ENCODE peak calls at places on chromosomes 12 and 14, in nine cellular contexts. One of them, this sample, is unnamed.
A peak's percentile ranks its signal among the peaks of the same experiment; 100 is the strongest.

GRCh38 chr14:92460541-92460915 is 53.1 kb upstream of the RIN3 start:
- DNase-seq in GF-D8: no peak
- DNase-seq in NB4: no peak
- DNase-seq in T1000: no peak
- DNase-seq in caudate nucleus: no peak
- DNase-seq in kidney glomerular epithelial cell: no peak
- DNase-seq in RKO: no peak
- DNase-seq in stimulated activated CD4-positive, alpha-beta T cell treated with anti-CD3 and anti-CD28 coated beads, Interleukin-2, amount 100 ng/mL, for 48 hours: no peak
- DNase-seq in stimulated activated naive CD4-positive, alpha-beta T cell: no peak
- DNase-seq in this sample: no peak

GRCh38 chr12:6167327-6168280 is 32.6 kb upstream of the CD9 start:
- DNase-seq in GF-D8: peak; percentile 15
- DNase-seq in NB4: peak; percentile 98
- DNase-seq in T1000: peak; percentile 85
- DNase-seq in caudate nucleus: no peak
- DNase-seq in kidney glomerular epithelial cell: peak; percentile 67
- DNase-seq in RKO: peak; percentile 99
- DNase-seq in stimulated activated CD4-positive, alpha-beta T cell treated with anti-CD3 and anti-CD28 coated beads, Interleukin-2, amount 100 ng/mL, for 48 hours: peak; percentile 54
- DNase-seq in stimulated activated naive CD4-positive, alpha-beta T cell: peak; percentile 12
- DNase-seq in this sample: peak; percentile 74

GRCh38 chr12:19036673-19037357 is 92.7 kb upstream of the PLEKHA5 start:
- DNase-seq in GF-D8: no peak
- DNase-seq in NB4: no peak
- DNase-seq in T1000: no peak
- DNase-seq in caudate nucleus: no peak
- DNase-seq in kidney glomerular epithelial cell: no peak
- DNase-seq in RKO: no peak
- DNase-seq in stimulated activated CD4-positive, alpha-beta T cell treated with anti-CD3 and anti-CD28 coated beads, Interleukin-2, amount 100 ng/mL, for 48 hours: no peak
- DNase-seq in stimulated activated naive CD4-positive, alpha-beta T cell: no peak
- DNase-seq in this sample: no peak

GRCh38 chr12:122050706-122051105 is 27.9 kb upstream of the MLXIP start:
- DNase-seq in GF-D8: no peak
- DNase-seq in NB4: no peak
- DNase-seq in T1000: no peak
- DNase-seq in caudate nucleus: no peak
- DNase-seq in kidney glomerular epithelial cell: no peak
- DNase-seq in RKO: no peak
- DNase-seq in stimulated activated CD4-positive, alpha-beta T cell treated with anti-CD3 and anti-CD28 coated beads, Interleukin-2, amount 100 ng/mL, for 48 hours: no peak
- DNase-seq in stimulated activated naive CD4-positive, alpha-beta T cell: no peak
- DNase-seq in this sample: no peak

GRCh38 chr14:71751264-71751663 is 181.0 kb upstream of the RGS6 start:
- DNase-seq in GF-D8: no peak
- DNase-seq in NB4: peak; percentile 24
- DNase-seq in T1000: no peak
- DNase-seq in caudate nucleus: no peak
- DNase-seq in kidney glomerular epithelial cell: no peak
- DNase-seq in RKO: peak; percentile 5
- DNase-seq in stimulated activated CD4-positive, alpha-beta T cell treated with anti-CD3 and anti-CD28 coated beads, Interleukin-2, amount 100 ng/mL, for 48 hours: no peak
- DNase-seq in stimulated activated naive CD4-positive, alpha-beta T cell: no peak
- DNase-seq in this sample: no peak

GRCh38 chr14:89956294-89957009 is 725 bp downstream of the TDP1 start:
- DNase-seq in GF-D8: peak; percentile 1
- DNase-seq in NB4: peak; percentile 91
- DNase-seq in T1000: peak; percentile 74
- DNase-seq in caudate nucleus: peak; percentile 55
- DNase-seq in kidney glomerular epithelial cell: peak; percentile 67
- DNase-seq in RKO: peak; percentile 92
- DNase-seq in stimulated activated CD4-positive, alpha-beta T cell treated with anti-CD3 and anti-CD28 coated beads, Interleukin-2, amount 100 ng/mL, for 48 hours: peak; percentile 76
- DNase-seq in stimulated activated naive CD4-positive, alpha-beta T cell: peak; percentile 83
- DNase-seq in this sample: peak; percentile 74

GRCh38 chr12:49559011-49559675 is 8.8 kb downstream of the MCRS1 start:
- DNase-seq in GF-D8: no peak
- DNase-seq in NB4: no peak
- DNase-seq in T1000: no peak
- DNase-seq in caudate nucleus: no peak
- DNase-seq in kidney glomerular epithelial cell: no peak
- DNase-seq in RKO: no peak
- DNase-seq in stimulated activated CD4-positive, alpha-beta T cell treated with anti-CD3 and anti-CD28 coated beads, Interleukin-2, amount 100 ng/mL, for 48 hours: no peak
- DNase-seq in stimulated activated naive CD4-positive, alpha-beta T cell: no peak
- DNase-seq in this sample: no peak

GRCh38 chr14:76862546-76863282 is 36.5 kb downstream of the LRRC74A start:
- DNase-seq in GF-D8: no peak
- DNase-seq in NB4: no peak
- DNase-seq in T1000: no peak
- DNase-seq in caudate nucleus: no peak
- DNase-seq in kidney glomerular epithelial cell: no peak
- DNase-seq in RKO: no peak
- DNase-seq in stimulated activated CD4-positive, alpha-beta T cell treated with anti-CD3 and anti-CD28 coated beads, Interleukin-2, amount 100 ng/mL, for 48 hours: no peak
- DNase-seq in stimulated activated naive CD4-positive, alpha-beta T cell: no peak
- DNase-seq in this sample: no peak

GRCh38 chr12:62655524-62656160 is 189.0 kb downstream of the MON2 start:
- DNase-seq in GF-D8: no peak
- DNase-seq in NB4: no peak
- DNase-seq in T1000: no peak
- DNase-seq in caudate nucleus: no peak
- DNase-seq in kidney glomerular epithelial cell: no peak
- DNase-seq in RKO: no peak
- DNase-seq in stimulated activated CD4-positive, alpha-beta T cell treated with anti-CD3 and anti-CD28 coated beads, Interleukin-2, amount 100 ng/mL, for 48 hours: no peak
- DNase-seq in stimulated activated naive CD4-positive, alpha-beta T cell: no peak
- DNase-seq in this sample: no peak

GRCh38 chr12:121190523-121191031 is 19.4 kb upstream of the P2RX4 start:
- DNase-seq in GF-D8: no peak
- DNase-seq in NB4: peak; percentile 56
- DNase-seq in T1000: peak; percentile 15
- DNase-seq in caudate nucleus: no peak
- DNase-seq in kidney glomerular epithelial cell: peak; percentile 92
- DNase-seq in RKO: peak; percentile 67
- DNase-seq in stimulated activated CD4-positive, alpha-beta T cell treated with anti-CD3 and anti-CD28 coated beads, Interleukin-2, amount 100 ng/mL, for 48 hours: no peak
- DNase-seq in stimulated activated naive CD4-positive, alpha-beta T cell: no peak
- DNase-seq in this sample: no peak

GRCh38 chr12:25992026-25992782 is 33.7 kb downstream of the RASSF8 start:
- DNase-seq in GF-D8: no peak
- DNase-seq in NB4: no peak
- DNase-seq in T1000: no peak
- DNase-seq in caudate nucleus: no peak
- DNase-seq in kidney glomerular epithelial cell: peak; percentile 39
- DNase-seq in RKO: no peak
- DNase-seq in stimulated activated CD4-positive, alpha-beta T cell treated with anti-CD3 and anti-CD28 coated beads, Interleukin-2, amount 100 ng/mL, for 48 hours: no peak
- DNase-seq in stimulated activated naive CD4-positive, alpha-beta T cell: no peak
- DNase-seq in this sample: no peak

GRCh38 chr14:78401866-78402265 is 231.7 kb downstream of the NRXN3 start:
- DNase-seq in GF-D8: no peak
- DNase-seq in NB4: no peak
- DNase-seq in T1000: no peak
- DNase-seq in caudate nucleus: no peak
- DNase-seq in kidney glomerular epithelial cell: peak; percentile 71
- DNase-seq in RKO: peak; percentile 35
- DNase-seq in stimulated activated CD4-positive, alpha-beta T cell treated with anti-CD3 and anti-CD28 coated beads, Interleukin-2, amount 100 ng/mL, for 48 hours: no peak
- DNase-seq in stimulated activated naive CD4-positive, alpha-beta T cell: no peak
- DNase-seq in this sample: no peak

GRCh38 chr14:68178282-68178681 is 358.7 kb downstream of the RAD51B start:
- DNase-seq in GF-D8: no peak
- DNase-seq in NB4: no peak
- DNase-seq in T1000: no peak
- DNase-seq in caudate nucleus: no peak
- DNase-seq in kidney glomerular epithelial cell: no peak
- DNase-seq in RKO: no peak
- DNase-seq in stimulated activated CD4-positive, alpha-beta T cell treated with anti-CD3 and anti-CD28 coated beads, Interleukin-2, amount 100 ng/mL, for 48 hours: no peak
- DNase-seq in stimulated activated naive CD4-positive, alpha-beta T cell: no peak
- DNase-seq in this sample: no peak

GRCh38 chr14:68664225-68664681 is 128.6 kb downstream of the ZFP36L1 start:
- DNase-seq in GF-D8: no peak
- DNase-seq in NB4: no peak
- DNase-seq in T1000: no peak
- DNase-seq in caudate nucleus: no peak
- DNase-seq in kidney glomerular epithelial cell: no peak
- DNase-seq in RKO: no peak
- DNase-seq in stimulated activated CD4-positive, alpha-beta T cell treated with anti-CD3 and anti-CD28 coated beads, Interleukin-2, amount 100 ng/mL, for 48 hours: no peak
- DNase-seq in stimulated activated naive CD4-positive, alpha-beta T cell: no peak
- DNase-seq in this sample: no peak

GRCh38 chr14:73996731-73997107 is 22.4 kb downstream of the ENTPD5 start:
- DNase-seq in GF-D8: no peak
- DNase-seq in NB4: no peak
- DNase-seq in T1000: no peak
- DNase-seq in caudate nucleus: no peak
- DNase-seq in kidney glomerular epithelial cell: no peak
- DNase-seq in RKO: no peak
- DNase-seq in stimulated activated CD4-positive, alpha-beta T cell treated with anti-CD3 and anti-CD28 coated beads, Interleukin-2, amount 100 ng/mL, for 48 hours: no peak
- DNase-seq in stimulated activated naive CD4-positive, alpha-beta T cell: no peak
- DNase-seq in this sample: no peak

GRCh38 chr14:33586806-33587205 is 364.1 kb downstream of the EGLN3 start:
- DNase-seq in GF-D8: no peak
- DNase-seq in NB4: no peak
- DNase-seq in T1000: no peak
- DNase-seq in caudate nucleus: no peak
- DNase-seq in kidney glomerular epithelial cell: no peak
- DNase-seq in RKO: no peak
- DNase-seq in stimulated activated CD4-positive, alpha-beta T cell treated with anti-CD3 and anti-CD28 coated beads, Interleukin-2, amount 100 ng/mL, for 48 hours: no peak
- DNase-seq in stimulated activated naive CD4-positive, alpha-beta T cell: no peak
- DNase-seq in this sample: no peak

GRCh38 chr12:92061061-92061460 is 84.6 kb downstream of the BTG1 start:
- DNase-seq in GF-D8: no peak
- DNase-seq in NB4: peak; percentile 92
- DNase-seq in T1000: no peak
- DNase-seq in caudate nucleus: no peak
- DNase-seq in kidney glomerular epithelial cell: no peak
- DNase-seq in RKO: no peak
- DNase-seq in stimulated activated CD4-positive, alpha-beta T cell treated with anti-CD3 and anti-CD28 coated beads, Interleukin-2, amount 100 ng/mL, for 48 hours: no peak
- DNase-seq in stimulated activated naive CD4-positive, alpha-beta T cell: no peak
- DNase-seq in this sample: no peak

GRCh38 chr14:105199093-105199492 is 18.0 kb upstream of the NUDT14 start:
- DNase-seq in GF-D8: no peak
- DNase-seq in NB4: peak; percentile 73
- DNase-seq in T1000: no peak
- DNase-seq in caudate nucleus: no peak
- DNase-seq in kidney glomerular epithelial cell: no peak
- DNase-seq in RKO: peak; percentile 24
- DNase-seq in stimulated activated CD4-positive, alpha-beta T cell treated with anti-CD3 and anti-CD28 coated beads, Interleukin-2, amount 100 ng/mL, for 48 hours: no peak
- DNase-seq in stimulated activated naive CD4-positive, alpha-beta T cell: no peak
- DNase-seq in this sample: no peak

GRCh38 chr14:68961781-68962584 is 17.1 kb downstream of the ACTN1 start:
- DNase-seq in GF-D8: no peak
- DNase-seq in NB4: no peak
- DNase-seq in T1000: peak; percentile 63
- DNase-seq in caudate nucleus: peak; percentile 73
- DNase-seq in kidney glomerular epithelial cell: peak; percentile 83
- DNase-seq in RKO: no peak
- DNase-seq in stimulated activated CD4-positive, alpha-beta T cell treated with anti-CD3 and anti-CD28 coated beads, Interleukin-2, amount 100 ng/mL, for 48 hours: no peak
- DNase-seq in stimulated activated naive CD4-positive, alpha-beta T cell: no peak
- DNase-seq in this sample: no peak

GRCh38 chr14:95273041-95273978 is 46.4 kb downstream of the CLMN start:
- DNase-seq in GF-D8: no peak
- DNase-seq in NB4: no peak
- DNase-seq in T1000: no peak
- DNase-seq in caudate nucleus: no peak
- DNase-seq in kidney glomerular epithelial cell: no peak
- DNase-seq in RKO: no peak
- DNase-seq in stimulated activated CD4-positive, alpha-beta T cell treated with anti-CD3 and anti-CD28 coated beads, Interleukin-2, amount 100 ng/mL, for 48 hours: no peak
- DNase-seq in stimulated activated naive CD4-positive, alpha-beta T cell: no peak
- DNase-seq in this sample: no peak

GRCh38 chr12:52618866-52619265 is 507 bp upstream of the KRT73 start:
- DNase-seq in GF-D8: no peak
- DNase-seq in NB4: no peak
- DNase-seq in T1000: no peak
- DNase-seq in caudate nucleus: no peak
- DNase-seq in kidney glomerular epithelial cell: no peak
- DNase-seq in RKO: no peak
- DNase-seq in stimulated activated CD4-positive, alpha-beta T cell treated with anti-CD3 and anti-CD28 coated beads, Interleukin-2, amount 100 ng/mL, for 48 hours: no peak
- DNase-seq in stimulated activated naive CD4-positive, alpha-beta T cell: no peak
- DNase-seq in this sample: no peak

GRCh38 chr12:96228566-96229248 is 34.5 kb downstream of the ELK3 start:
- DNase-seq in GF-D8: no peak
- DNase-seq in NB4: no peak
- DNase-seq in T1000: no peak
- DNase-seq in caudate nucleus: no peak
- DNase-seq in kidney glomerular epithelial cell: no peak
- DNase-seq in RKO: no peak
- DNase-seq in stimulated activated CD4-positive, alpha-beta T cell treated with anti-CD3 and anti-CD28 coated beads, Interleukin-2, amount 100 ng/mL, for 48 hours: no peak
- DNase-seq in stimulated activated naive CD4-positive, alpha-beta T cell: no peak
- DNase-seq in this sample: no peak

GRCh38 chr14:75504411-75504810 is 17.9 kb upstream of the BATF start:
- DNase-seq in GF-D8: no peak
- DNase-seq in NB4: no peak
- DNase-seq in T1000: no peak
- DNase-seq in caudate nucleus: no peak
- DNase-seq in kidney glomerular epithelial cell: no peak
- DNase-seq in RKO: no peak
- DNase-seq in stimulated activated CD4-positive, alpha-beta T cell treated with anti-CD3 and anti-CD28 coated beads, Interleukin-2, amount 100 ng/mL, for 48 hours: no peak
- DNase-seq in stimulated activated naive CD4-positive, alpha-beta T cell: no peak
- DNase-seq in this sample: no peak

GRCh38 chr12:356276-356988 is 32.7 kb downstream of the KDM5A start:
- DNase-seq in GF-D8: no peak
- DNase-seq in NB4: no peak
- DNase-seq in T1000: no peak
- DNase-seq in caudate nucleus: no peak
- DNase-seq in kidney glomerular epithelial cell: no peak
- DNase-seq in RKO: no peak
- DNase-seq in stimulated activated CD4-positive, alpha-beta T cell treated with anti-CD3 and anti-CD28 coated beads, Interleukin-2, amount 100 ng/mL, for 48 hours: no peak
- DNase-seq in stimulated activated naive CD4-positive, alpha-beta T cell: no peak
- DNase-seq in this sample: no peak

GRCh38 chr14:90666571-90666970 is 149.7 kb downstream of the TTC7B start:
- DNase-seq in GF-D8: no peak
- DNase-seq in NB4: no peak
- DNase-seq in T1000: no peak
- DNase-seq in caudate nucleus: no peak
- DNase-seq in kidney glomerular epithelial cell: no peak
- DNase-seq in RKO: no peak
- DNase-seq in stimulated activated CD4-positive, alpha-beta T cell treated with anti-CD3 and anti-CD28 coated beads, Interleukin-2, amount 100 ng/mL, for 48 hours: no peak
- DNase-seq in stimulated activated naive CD4-positive, alpha-beta T cell: no peak
- DNase-seq in this sample: no peak

GRCh38 chr14:70113211-70113610 is 75.5 kb downstream of the SLC8A3 start:
- DNase-seq in GF-D8: no peak
- DNase-seq in NB4: no peak
- DNase-seq in T1000: no peak
- DNase-seq in caudate nucleus: no peak
- DNase-seq in kidney glomerular epithelial cell: no peak
- DNase-seq in RKO: no peak
- DNase-seq in stimulated activated CD4-positive, alpha-beta T cell treated with anti-CD3 and anti-CD28 coated beads, Interleukin-2, amount 100 ng/mL, for 48 hours: no peak
- DNase-seq in stimulated activated naive CD4-positive, alpha-beta T cell: no peak
- DNase-seq in this sample: no peak

GRCh38 chr14:102545461-102546265 is 36.1 kb upstream of the ANKRD9 start:
- DNase-seq in GF-D8: no peak
- DNase-seq in NB4: no peak
- DNase-seq in T1000: no peak
- DNase-seq in caudate nucleus: no peak
- DNase-seq in kidney glomerular epithelial cell: no peak
- DNase-seq in RKO: no peak
- DNase-seq in stimulated activated CD4-positive, alpha-beta T cell treated with anti-CD3 and anti-CD28 coated beads, Interleukin-2, amount 100 ng/mL, for 48 hours: no peak
- DNase-seq in stimulated activated naive CD4-positive, alpha-beta T cell: no peak
- DNase-seq in this sample: no peak

GRCh38 chr12:93322784-93323183 is 54.9 kb upstream of the NUDT4 start:
- DNase-seq in GF-D8: no peak
- DNase-seq in NB4: no peak
- DNase-seq in T1000: peak; percentile 76
- DNase-seq in caudate nucleus: no peak
- DNase-seq in kidney glomerular epithelial cell: peak; percentile 12
- DNase-seq in RKO: peak; percentile 48
- DNase-seq in stimulated activated CD4-positive, alpha-beta T cell treated with anti-CD3 and anti-CD28 coated beads, Interleukin-2, amount 100 ng/mL, for 48 hours: no peak
- DNase-seq in stimulated activated naive CD4-positive, alpha-beta T cell: no peak
- DNase-seq in this sample: no peak

GRCh38 chr14:70036665-70037064 is 152.1 kb downstream of the SLC8A3 start:
- DNase-seq in GF-D8: no peak
- DNase-seq in NB4: peak; percentile 14
- DNase-seq in T1000: no peak
- DNase-seq in caudate nucleus: no peak
- DNase-seq in kidney glomerular epithelial cell: no peak
- DNase-seq in RKO: peak; percentile 1
- DNase-seq in stimulated activated CD4-positive, alpha-beta T cell treated with anti-CD3 and anti-CD28 coated beads, Interleukin-2, amount 100 ng/mL, for 48 hours: no peak
- DNase-seq in stimulated activated naive CD4-positive, alpha-beta T cell: no peak
- DNase-seq in this sample: no peak

GRCh38 chr12:24078318-24078765 is 128.9 kb upstream of the SOX5 start:
- DNase-seq in GF-D8: no peak
- DNase-seq in NB4: no peak
- DNase-seq in T1000: no peak
- DNase-seq in caudate nucleus: no peak
- DNase-seq in kidney glomerular epithelial cell: no peak
- DNase-seq in RKO: no peak
- DNase-seq in stimulated activated CD4-positive, alpha-beta T cell treated with anti-CD3 and anti-CD28 coated beads, Interleukin-2, amount 100 ng/mL, for 48 hours: no peak
- DNase-seq in stimulated activated naive CD4-positive, alpha-beta T cell: no peak
- DNase-seq in this sample: no peak

GRCh38 chr12:72089678-72090077 is 151.0 kb downstream of the TPH2 start:
- DNase-seq in GF-D8: no peak
- DNase-seq in NB4: no peak
- DNase-seq in T1000: no peak
- DNase-seq in caudate nucleus: no peak
- DNase-seq in kidney glomerular epithelial cell: no peak
- DNase-seq in RKO: no peak
- DNase-seq in stimulated activated CD4-positive, alpha-beta T cell treated with anti-CD3 and anti-CD28 coated beads, Interleukin-2, amount 100 ng/mL, for 48 hours: no peak
- DNase-seq in stimulated activated naive CD4-positive, alpha-beta T cell: no peak
- DNase-seq in this sample: no peak

This sample was measured in thoracic aorta.